ENCODE peak calls at places on chromosomes 11 and 22, in five cellular contexts. P is astrocyte, Z is pancreas, M is heart right ventricle, B is colonic mucosa. H is an unnamed sample.

GRCh38 chr11:118194835-118195627 is 18.6 kb upstream of the SCN2B start:
- DNase-seq in P (peak; percentile 55), B (peak; percentile 91), M (peak; percentile 87), Z (peak; percentile 91), H (peak; percentile 74)

GRCh38 chr22:19754701-19755144 is 5.9 kb upstream of the TBX1 start:
- DNase-seq in B (no peak), Z (no peak), M (no peak), P (no peak), H (no peak)

GRCh38 chr11:6022954-6023353 is 7.6 kb downstream of the OR56A1 start:
- DNase-seq in M (peak; percentile 51), B (no peak), Z (no peak), P (peak; percentile 11), H (peak; percentile 50)

GRCh38 chr11:117822031-117822521 is 2.5 kb downstream of the FXYD2 start:
- DNase-seq in M (no peak), P (no peak), Z (no peak), B (no peak), H (no peak)

GRCh38 chr11:26286472-26287066 is 45.4 kb upstream of the ANO3 start:
- DNase-seq in B (no peak), M (no peak), Z (no peak), P (peak; percentile 24), H (no peak)

GRCh38 chr22:30892731-30893221 is 75.8 kb downstream of the MORC2 start:
- DNase-seq in P (no peak), Z (no peak), B (no peak), M (no peak), H (no peak)

GRCh38 chr22:26589367-26589844 is 526 bp downstream of the TPST2 start:
- DNase-seq in Z (no peak), P (no peak), B (peak; percentile 55), M (peak; percentile 24), H (peak; percentile 34)

GRCh38 chr11:10550503-10550902 is 9.5 kb upstream of the RNF141 start:
- DNase-seq in B (no peak), Z (no peak), M (no peak), P (peak; percentile 64), H (peak; percentile 66)

GRCh38 chr11:10680956-10681487 is 12.5 kb downstream of the IRAG1 start:
- DNase-seq in P (no peak), Z (no peak), M (no peak), B (no peak), H (no peak)

GRCh38 chr11:124837491-124837856 is 27.8 kb upstream of the ROBO3 start:
- DNase-seq in M (peak; percentile 20), B (peak; percentile 30), Z (no peak), P (peak; percentile 82), H (peak; percentile 89)

GRCh38 chr22:29330753-29331152 is 15.3 kb upstream of the RASL10A start:
- DNase-seq in P (peak; percentile 69), Z (no peak), B (no peak), M (peak; percentile 69), H (peak; percentile 46)

GRCh38 chr22:34036936-34037335 is 116.7 kb upstream of the LARGE1 start:
- DNase-seq in B (no peak), P (no peak), M (no peak), Z (no peak), H (no peak)

GRCh38 chr22:32411388-32411787 is 659 bp downstream of the RTCB start:
- DNase-seq in Z (no peak), M (no peak), B (peak; percentile 21), P (peak; percentile 45), H (peak; percentile 7)

GRCh38 chr22:17265649-17266248 is 46.5 kb upstream of the ADA2 start:
- DNase-seq in P (no peak), M (no peak), Z (no peak), B (peak; percentile 65), H (no peak)

GRCh38 chr22:39593061-39593930 is 22.7 kb downstream of the CACNA1I start:
- DNase-seq in M (no peak), B (no peak), P (no peak), Z (no peak), H (peak; percentile 14)

GRCh38 chr11:93845181-93846092 is 5.0 kb downstream of the VSTM5 start:
- DNase-seq in Z (no peak), B (no peak), P (peak; percentile 11), M (no peak), H (no peak)

GRCh38 chr11:112221263-112221835 is 4.9 kb upstream of the PTS start:
- DNase-seq in M (no peak), B (no peak), Z (no peak), P (no peak), H (no peak)

GRCh38 chr11:70448983-70449567 is 50.7 kb downstream of the CTTN start:
- DNase-seq in P (no peak), Z (no peak), M (no peak), B (no peak), H (no peak)

GRCh38 chr11:62574363-62575057 is 819 bp upstream of the EEF1G start:
- DNase-seq in P (no peak), Z (no peak), B (peak; percentile 50), M (peak; percentile 36), H (no peak)

GRCh38 chr11:3197044-3197715 is 21.4 kb downstream of the MRGPRG start:
- DNase-seq in Z (no peak), B (no peak), P (no peak), M (no peak), H (no peak)

GRCh38 chr11:3194016-3194816 is 24.4 kb downstream of the MRGPRG start:
- DNase-seq in B (no peak), P (no peak), M (no peak), Z (no peak), H (no peak)

GRCh38 chr11:3196161-3197043 is 22.2 kb downstream of the MRGPRG start:
- DNase-seq in P (no peak), B (no peak), Z (no peak), M (no peak), H (no peak)

GRCh38 chr11:3193373-3194015 is 25.1 kb downstream of the MRGPRG start:
- DNase-seq in Z (no peak), M (no peak), B (no peak), P (no peak), H (no peak)

DNA sequence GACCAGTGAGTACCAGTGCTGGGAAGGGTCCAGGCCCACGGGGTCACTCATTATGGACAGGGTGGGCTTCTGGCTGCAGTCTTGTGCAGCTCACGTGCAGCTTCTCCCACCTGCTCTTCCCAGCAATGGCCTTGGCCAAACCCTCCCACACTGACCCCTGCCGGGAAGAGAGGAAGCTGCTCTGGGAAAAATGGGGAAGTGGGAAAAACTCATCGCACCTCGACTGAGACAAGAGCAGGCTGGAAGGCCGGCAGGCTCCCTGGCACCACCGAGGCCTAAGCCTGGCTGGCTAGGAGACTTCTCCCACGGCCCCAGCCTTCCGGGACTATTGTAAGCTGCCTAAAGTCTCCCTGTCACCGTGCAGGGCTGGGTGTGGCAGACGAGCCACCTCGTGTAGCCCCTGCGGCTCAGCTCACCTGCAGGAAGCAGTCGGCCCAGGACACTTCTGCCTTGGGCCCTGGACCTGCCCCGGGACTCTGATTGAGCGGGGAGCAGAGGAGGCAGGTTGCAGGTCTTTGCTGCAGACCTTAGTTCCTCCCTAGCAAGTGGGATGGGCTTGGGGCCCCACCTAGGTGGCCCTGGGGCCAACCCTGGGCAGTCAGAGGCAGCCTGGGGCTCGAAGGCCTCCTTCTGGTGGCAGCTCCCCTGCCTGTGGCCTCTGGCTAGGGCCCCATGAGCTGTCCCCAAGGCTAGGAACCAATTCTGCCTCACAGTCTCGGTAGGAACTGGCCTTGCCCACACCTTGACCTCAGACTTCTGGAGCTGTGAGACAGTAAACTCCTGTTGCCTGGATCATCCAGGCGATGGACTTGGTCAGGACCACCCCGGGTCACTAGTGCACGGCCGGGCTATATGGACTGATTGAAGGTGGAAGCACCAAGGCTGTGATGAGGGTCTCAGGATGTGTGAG is 23.1 kb downstream of the MRGPRG start:
- DNase-seq in B (no peak), Z (no peak), M (no peak), P (no peak), H (peak; percentile 15)
- TF ChIP-seq CTCF in B (peak; percentile 37), Z (no peak), M (peak; percentile 45), P (peak; percentile 12), H (peak; percentile 60)

GRCh38 chr11:88105952-88106351 is 69.3 kb downstream of the RAB38 start:
- DNase-seq in B (no peak), Z (no peak), P (no peak), M (no peak), H (no peak)

GRCh38 chr11:88103337-88104206 is 71.7 kb downstream of the RAB38 start:
- DNase-seq in B (peak; percentile 42), Z (peak; percentile 32), P (peak; percentile 56), M (peak; percentile 5), H (peak; percentile 51)

GRCh38 chr11:88106685-88107084 is 68.6 kb downstream of the RAB38 start:
- DNase-seq in Z (no peak), P (no peak), B (no peak), M (no peak), H (no peak)

GRCh38 chr11:88102595-88102929 is 72.7 kb downstream of the RAB38 start:
- DNase-seq in P (no peak), Z (no peak), B (no peak), M (no peak), H (no peak)

DNA sequence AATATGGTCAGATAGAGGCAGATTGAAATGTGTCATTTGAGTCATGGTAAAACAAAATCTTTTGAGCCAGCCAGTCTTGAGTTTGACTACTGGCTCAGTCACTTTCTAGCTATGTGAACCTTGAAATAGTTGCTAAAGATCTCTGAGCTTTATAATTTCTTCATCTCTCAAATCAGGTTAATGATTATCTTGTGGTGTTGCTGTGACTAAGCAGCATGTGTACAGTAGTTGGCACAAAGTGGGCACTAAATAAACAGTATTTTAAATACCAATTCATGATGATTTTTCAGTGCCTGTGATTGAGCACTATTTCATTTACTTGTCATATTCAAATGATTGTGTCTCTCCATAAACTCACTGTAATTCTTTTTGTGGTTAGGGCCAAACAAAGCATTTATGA is 70.8 kb downstream of the RAB38 start:
- DNase-seq in P (no peak), B (no peak), Z (no peak), M (no peak), H (no peak)
- H3K4me3 ChIP-seq in P (no peak overlapping the region), B (no peak overlapping the region), Z (no peak overlapping the region), M (no peak overlapping the region), H (no peak overlapping the region)

GRCh38 chr11:133239530-133239929 is 292.8 kb downstream of the OPCML start:
- DNase-seq in B (no peak), P (no peak), M (no peak), Z (no peak), H (no peak)

GRCh38 chr11:133240908-133241307 is 291.4 kb downstream of the OPCML start:
- DNase-seq in P (no peak), M (no peak), Z (no peak), B (no peak), H (no peak)

GRCh38 chr11:133238455-133238854 is 293.8 kb downstream of the OPCML start:
- DNase-seq in B (no peak), P (no peak), M (no peak), Z (no peak), H (no peak)

GRCh38 chr11:133249065-133249464 is 283.2 kb downstream of the OPCML start:
- DNase-seq in B (no peak), Z (no peak), M (no peak), P (no peak), H (no peak)

GRCh38 chr11:133243832-133244231 is 288.5 kb downstream of the OPCML start:
- DNase-seq in P (no peak), B (no peak), M (no peak), Z (no peak), H (no peak)
- TF ChIP-seq CTCF in P (no peak), B (no peak), M (no peak), Z (no peak), H (no peak)

DNA sequence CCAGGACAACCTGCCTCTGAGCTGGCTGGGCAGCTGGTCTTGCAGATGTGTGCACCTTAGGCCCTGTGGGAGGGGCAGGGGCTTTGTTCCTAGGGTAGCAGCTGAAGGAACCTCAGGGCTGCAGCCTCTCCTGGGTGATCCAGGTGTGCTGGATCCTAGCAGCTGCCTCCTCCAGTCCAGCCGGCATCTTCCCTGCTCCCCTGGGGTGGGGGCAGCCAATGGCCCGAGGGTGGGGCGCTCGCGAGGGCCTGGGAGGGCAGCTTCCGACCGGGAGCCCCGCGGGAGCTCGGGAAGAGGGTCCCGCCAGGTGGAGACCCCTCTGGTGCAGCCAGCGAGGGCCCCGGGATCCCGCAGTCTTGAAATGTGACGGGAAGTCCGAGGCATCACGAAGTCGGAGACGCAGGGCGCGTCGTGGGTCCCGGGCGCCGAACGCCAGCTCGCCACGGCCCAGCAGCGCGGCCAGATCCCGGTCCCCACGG is 1.7 kb downstream of the IFITM1 start:
- DNase-seq in B (no peak), M (no peak), P (no peak), Z (no peak), H (no peak)
- H3K4me3 ChIP-seq in B (peak overlapping the region; percentile 58), M (peak overlapping the region; percentile 85), P (no peak overlapping the region), Z (peak overlapping the region; percentile 41), H (peak overlapping the region; percentile 80)

H was measured in AG10803.